ENCODE peak calls at places on chromosomes 11 and 22, in ten cellular contexts. A is left lung, B is right atrium auricular region, U is pancreas, K is thoracic aorta, W is A673, E is fibroblast of lung, O is right cardiac atrium, J is heart left ventricle, C is tibial nerve. I is an unnamed sample.

GRCh38 chr11:120340529-120340928 is 4.3 kb downstream of the ARHGEF12 start:
- DNase-seq in E (no peak), A (no peak), W (no peak), C (no peak), B (no peak), U (no peak), J (no peak), K (no peak), O (no peak), I (no peak)

GRCh38 chr11:129315781-129316579 is 59.7 kb upstream of the BARX2 start:
- DNase-seq in A (no peak), E (no peak), U (peak; percentile 81), B (no peak), O (no peak), C (no peak), J (no peak), K (no peak), W (no peak), I (no peak)

GRCh38 chr11:110160016-110160415 is 66.8 kb downstream of the ZC3H12C start:
- DNase-seq in A (no peak), O (no peak), E (peak; percentile 41), U (no peak), W (no peak), K (no peak), B (no peak), C (no peak), J (no peak), I (no peak)

GRCh38 chr11:17867346-17867745 is 132.8 kb downstream of the KCNC1 start:
- DNase-seq in K (no peak), B (no peak), J (no peak), C (no peak), U (no peak), E (no peak), A (no peak), O (no peak), W (no peak), I (no peak)

GRCh38 chr22:32804036-32804435 is 2.5 kb downstream of the TIMP3 start:
- DNase-seq in B (no peak), J (no peak), C (no peak), K (no peak), O (no peak), E (peak; percentile 88), W (no peak), A (no peak), U (no peak), I (no peak)

GRCh38 chr11:63937713-63938480 is 905 bp upstream of the NAA40 start:
- DNase-seq in W (no peak), U (no peak), E (no peak), B (no peak), C (no peak), O (peak; percentile 52), J (no peak), A (no peak), K (no peak), I (no peak)

GRCh38 chr11:45252134-45252856 is 33.8 kb downstream of the SYT13 start:
- DNase-seq in C (no peak), E (peak; percentile 32), K (no peak), O (peak; percentile 80), A (peak; percentile 75), W (peak; percentile 67), B (no peak), U (peak; percentile 73), J (peak; percentile 71), I (no peak)

GRCh38 chr22:19982991-19983578 is 33.5 kb downstream of the ARVCF start:
- DNase-seq in C (no peak), B (no peak), U (peak; percentile 23), A (peak; percentile 69), W (no peak), K (no peak), E (no peak), J (peak; percentile 70), O (peak; percentile 45), I (no peak)

GRCh38 chr22:30668306-30668655 is 606 bp upstream of the DUSP18 start:
- DNase-seq in U (no peak), B (no peak), W (no peak), E (peak; percentile 7), O (no peak), J (no peak), C (no peak), A (no peak), K (no peak), I (no peak)

GRCh38 chr11:1574256-1575242 is 2.5 kb upstream of the DUSP8 start:
- DNase-seq in E (peak; percentile 16), A (peak; percentile 90), W (peak; percentile 30), B (no peak), O (peak; percentile 84), U (peak; percentile 79), K (no peak), C (no peak), J (peak; percentile 74), I (no peak)

GRCh38 chr11:69674267-69674885 is 777 bp downstream of the LTO1 start:
- DNase-seq in E (peak; percentile 88), O (peak; percentile 72), K (no peak), C (no peak), A (no peak), U (peak; percentile 57), W (peak; percentile 77), J (no peak), B (no peak), I (no peak)

DNA sequence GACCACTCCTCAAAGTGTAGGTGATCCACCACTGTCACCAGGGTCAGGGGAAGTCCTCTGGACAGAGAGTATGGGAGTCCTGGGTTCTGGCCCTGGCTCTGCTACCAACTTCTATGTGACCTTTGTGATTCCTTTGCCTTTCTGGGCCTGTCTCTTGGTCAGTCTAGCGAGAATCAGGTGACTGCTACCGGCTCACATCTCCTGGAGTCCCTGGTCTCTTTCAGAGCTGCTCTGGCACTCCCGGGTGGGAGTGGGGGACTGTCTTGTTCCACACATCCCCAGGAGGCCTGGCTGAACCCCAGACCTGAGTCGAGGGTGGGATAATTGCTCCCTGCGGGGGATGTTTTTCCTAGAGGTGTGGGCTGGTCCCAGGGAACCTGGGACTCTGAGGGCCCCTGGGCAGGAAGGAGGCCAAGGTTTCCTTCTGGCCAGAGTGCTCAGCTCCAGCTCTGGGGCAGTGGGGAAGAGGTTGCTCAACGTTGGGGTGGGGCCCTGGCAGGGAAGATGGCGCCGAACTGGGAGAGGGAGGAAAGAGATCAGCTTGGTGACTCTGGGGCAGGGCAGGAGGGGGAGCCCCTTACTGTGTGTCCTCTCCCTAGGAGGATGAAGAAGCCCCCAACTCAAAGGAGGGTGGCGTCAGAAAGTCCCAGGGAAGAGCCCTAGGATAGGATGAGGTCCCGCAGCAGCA is 2.1 kb downstream of the SOX10 start:
- DNase-seq in E (no peak), J (no peak), W (no peak), B (peak; percentile 61), C (no peak), A (no peak), O (peak; percentile 71), U (no peak), K (no peak), I (no peak)
- H3K27ac ChIP-seq in E (no peak overlapping the region), J (no peak overlapping the region), W (no peak overlapping the region), B (no peak overlapping the region), C (peak overlapping the region; percentile 97), A (no peak overlapping the region), O (peak overlapping the region; percentile 8), U (no peak overlapping the region), K (no peak overlapping the region), I (peak overlapping the region; percentile 44)

DNA sequence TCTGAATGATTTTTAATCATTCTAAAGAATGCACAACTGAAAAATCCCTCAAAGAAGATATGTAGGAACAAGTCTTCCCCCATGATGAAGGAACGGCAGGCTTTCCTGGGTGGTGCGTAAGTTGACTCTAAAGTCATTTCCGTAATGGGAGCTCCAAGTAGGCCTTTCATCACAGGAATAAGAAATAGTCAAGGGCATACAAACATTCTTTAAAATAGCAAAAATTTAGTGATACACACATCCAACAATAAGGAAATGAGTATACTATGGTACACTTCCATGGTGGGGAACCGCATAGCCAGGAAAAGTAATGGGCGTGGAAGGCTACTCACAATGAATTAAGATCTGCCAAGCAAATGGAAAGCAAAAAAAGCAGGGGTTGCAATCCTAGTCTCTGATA is 10.7 kb downstream of the CD59 start:
- DNase-seq in B (no peak), J (no peak), C (no peak), U (no peak), K (no peak), A (no peak), W (no peak), E (no peak), O (no peak), I (no peak)
- H3K4me3 ChIP-seq in B (no peak overlapping the region), J (no peak overlapping the region), C (no peak overlapping the region), U (no peak overlapping the region), K (no peak overlapping the region), A (no peak overlapping the region), W (no peak overlapping the region), E (no peak overlapping the region), O (no peak overlapping the region), I (no peak overlapping the region)

DNA sequence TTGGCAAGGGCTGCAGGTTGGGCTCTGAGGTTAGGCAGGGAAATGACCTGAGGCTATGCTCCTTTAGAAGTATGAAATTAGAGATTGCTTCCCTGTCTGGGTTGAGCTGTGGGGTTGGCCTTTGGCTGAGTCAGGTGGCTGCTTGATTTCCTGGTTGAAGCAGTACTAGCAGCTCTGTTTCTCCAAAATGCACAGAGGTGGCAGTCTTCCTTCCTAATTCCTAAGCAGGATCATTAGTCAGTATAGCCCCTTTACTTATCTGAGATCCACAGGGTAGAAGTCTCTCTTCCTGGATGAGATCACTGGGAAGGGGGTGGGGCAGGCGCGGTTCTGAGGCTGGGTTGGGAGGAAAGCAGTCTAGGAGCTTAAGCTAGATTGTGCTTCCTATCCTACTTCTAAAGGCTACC is 1917.5 kb downstream of the LRRC4C start:
- DNase-seq in J (no peak), U (peak; percentile 14), A (no peak), W (peak; percentile 28), K (no peak), C (no peak), O (peak; percentile 11), E (peak; percentile 0), B (no peak), I (no peak)
- H3K27ac ChIP-seq in J (no peak overlapping the region), U (no peak overlapping the region), A (no peak overlapping the region), W (no peak overlapping the region), K (no peak overlapping the region), C (no peak overlapping the region), O (no peak overlapping the region), E (no peak overlapping the region), B (no peak overlapping the region), I (no peak overlapping the region)

DNA sequence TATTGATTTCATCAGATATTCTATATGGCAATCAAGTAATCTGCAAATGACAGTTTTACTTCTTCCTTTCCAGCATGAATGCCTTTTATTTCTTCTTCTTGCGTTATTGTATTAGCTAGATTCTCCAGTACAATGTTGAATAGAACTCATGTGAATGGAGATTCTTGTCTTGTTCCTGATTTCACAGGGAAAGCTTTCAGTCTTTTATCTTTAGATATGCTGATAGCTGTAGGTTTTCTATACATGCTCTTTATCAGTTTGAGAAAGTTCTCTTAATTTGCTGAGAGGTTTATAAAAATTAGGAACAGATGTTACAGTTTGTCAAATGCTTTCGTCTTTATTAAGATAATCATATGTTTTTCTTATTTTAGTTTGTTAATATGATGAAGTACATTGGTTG is 347.2 kb downstream of the NTM start:
- DNase-seq in U (no peak), J (no peak), O (no peak), K (no peak), W (no peak), B (no peak), C (no peak), E (no peak), A (no peak), I (no peak)
- H3K4me3 ChIP-seq in U (no peak overlapping the region), J (no peak overlapping the region), O (no peak overlapping the region), K (no peak overlapping the region), W (no peak overlapping the region), B (no peak overlapping the region), C (no peak overlapping the region), E (no peak overlapping the region), A (no peak overlapping the region), I (no peak overlapping the region)

GRCh38 chr11:13209379-13209778 is 68.2 kb upstream of the BMAL1 start:
- DNase-seq in A (no peak), B (no peak), O (no peak), W (no peak), K (no peak), U (no peak), E (no peak), C (no peak), J (no peak), I (no peak)
- H3K27ac ChIP-seq in A (no peak overlapping the region), B (no peak overlapping the region), O (no peak overlapping the region), W (no peak overlapping the region), K (no peak overlapping the region), U (no peak overlapping the region), E (no peak overlapping the region), C (peak overlapping the region; percentile 85), J (no peak overlapping the region), I (no peak overlapping the region)